ENCODE peak calls at places on chromosomes 11 and 22, in seven cellular contexts. One of them, this sample, is unnamed.
A peak's percentile ranks its signal among the peaks of the same experiment; 100 is the strongest.

GRCh38 chr11:124198852-124199389 is 15.8 kb downstream of the OR10D3 start:
- DNase-seq in AG09309: no peak
- DNase-seq in cardiac muscle cell: no peak
- DNase-seq in adrenal gland: no peak
- DNase-seq in choroid plexus epithelial cell: no peak
- DNase-seq in kidney: no peak
- DNase-seq in bronchial epithelial cell: peak; percentile 5
- DNase-seq in this sample: no peak

GRCh38 chr11:43197357-43197756 is 114.4 kb upstream of the API5 start:
- DNase-seq in cardiac muscle cell: no peak
- DNase-seq in AG09309: no peak
- DNase-seq in choroid plexus epithelial cell: no peak
- DNase-seq in kidney: no peak
- DNase-seq in bronchial epithelial cell: no peak
- DNase-seq in adrenal gland: no peak
- DNase-seq in this sample: no peak

GRCh38 chr11:35003658-35004057 is 87.2 kb downstream of the PDHX start:
- DNase-seq in cardiac muscle cell: no peak
- DNase-seq in AG09309: no peak
- DNase-seq in adrenal gland: no peak
- DNase-seq in bronchial epithelial cell: peak; percentile 47
- DNase-seq in kidney: no peak
- DNase-seq in choroid plexus epithelial cell: no peak
- DNase-seq in this sample: peak; percentile 54

GRCh38 chr11:30830666-30831065 is 244.5 kb upstream of the MPPED2 start:
- DNase-seq in adrenal gland: no peak
- DNase-seq in kidney: no peak
- DNase-seq in cardiac muscle cell: no peak
- DNase-seq in choroid plexus epithelial cell: no peak
- DNase-seq in AG09309: no peak
- DNase-seq in bronchial epithelial cell: no peak
- DNase-seq in this sample: peak; percentile 2

GRCh38 chr11:117822031-117822521 is 2.5 kb downstream of the FXYD2 start:
- DNase-seq in choroid plexus epithelial cell: peak; percentile 46
- DNase-seq in bronchial epithelial cell: no peak
- DNase-seq in adrenal gland: no peak
- DNase-seq in AG09309: no peak
- DNase-seq in cardiac muscle cell: no peak
- DNase-seq in kidney: peak; percentile 90
- DNase-seq in this sample: no peak

GRCh38 chr11:128508785-128509518 is 78.4 kb downstream of the ETS1 start:
- DNase-seq in cardiac muscle cell: no peak
- DNase-seq in AG09309: no peak
- DNase-seq in adrenal gland: no peak
- DNase-seq in bronchial epithelial cell: peak; percentile 65
- DNase-seq in kidney: no peak
- DNase-seq in choroid plexus epithelial cell: peak; percentile 80
- DNase-seq in this sample: peak; percentile 72

GRCh38 chr11:83510530-83511449 is 224.6 kb upstream of the CCDC90B start:
- DNase-seq in bronchial epithelial cell: peak; percentile 2
- DNase-seq in kidney: no peak
- DNase-seq in adrenal gland: no peak
- DNase-seq in cardiac muscle cell: no peak
- DNase-seq in choroid plexus epithelial cell: no peak
- DNase-seq in AG09309: no peak
- DNase-seq in this sample: peak; percentile 2

GRCh38 chr11:88384004-88384677 is 46.6 kb upstream of the CTSC start:
- DNase-seq in cardiac muscle cell: peak; percentile 44
- DNase-seq in choroid plexus epithelial cell: peak; percentile 53
- DNase-seq in bronchial epithelial cell: peak; percentile 78
- DNase-seq in AG09309: no peak
- DNase-seq in adrenal gland: no peak
- DNase-seq in kidney: no peak
- DNase-seq in this sample: peak; percentile 34

GRCh38 chr22:27795053-27795452 is 6.5 kb downstream of the MN1 start:
- DNase-seq in AG09309: no peak
- DNase-seq in choroid plexus epithelial cell: no peak
- DNase-seq in adrenal gland: no peak
- DNase-seq in cardiac muscle cell: no peak
- DNase-seq in kidney: peak; percentile 6
- DNase-seq in bronchial epithelial cell: no peak
- DNase-seq in this sample: no peak

GRCh38 chr22:47282851-47283250 is 520.4 kb downstream of the TBC1D22A start:
- DNase-seq in choroid plexus epithelial cell: no peak
- DNase-seq in adrenal gland: no peak
- DNase-seq in kidney: peak; percentile 46
- DNase-seq in AG09309: no peak
- DNase-seq in bronchial epithelial cell: no peak
- DNase-seq in cardiac muscle cell: no peak
- DNase-seq in this sample: no peak

GRCh38 chr11:18707811-18708340 is 9.3 kb downstream of the TMEM86A start:
- DNase-seq in adrenal gland: no peak
- DNase-seq in bronchial epithelial cell: no peak
- DNase-seq in choroid plexus epithelial cell: no peak
- DNase-seq in cardiac muscle cell: no peak
- DNase-seq in AG09309: no peak
- DNase-seq in kidney: no peak
- DNase-seq in this sample: no peak

GRCh38 chr22:46748948-46749681 is 11.1 kb upstream of the CERK start:
- DNase-seq in adrenal gland: no peak
- DNase-seq in bronchial epithelial cell: peak; percentile 21
- DNase-seq in cardiac muscle cell: peak; percentile 64
- DNase-seq in AG09309: no peak
- DNase-seq in kidney: peak; percentile 79
- DNase-seq in choroid plexus epithelial cell: peak; percentile 65
- DNase-seq in this sample: peak; percentile 74

GRCh38 chr11:46075168-46075567 is 46.1 kb downstream of the PHF21A start:
- DNase-seq in AG09309: no peak
- DNase-seq in choroid plexus epithelial cell: peak; percentile 83
- DNase-seq in kidney: no peak
- DNase-seq in bronchial epithelial cell: peak; percentile 92
- DNase-seq in cardiac muscle cell: peak; percentile 76
- DNase-seq in adrenal gland: no peak
- DNase-seq in this sample: peak; percentile 36

GRCh38 chr22:17926516-17926915 is 97.8 kb downstream of the MICAL3 start:
- DNase-seq in adrenal gland: no peak
- DNase-seq in AG09309: no peak
- DNase-seq in cardiac muscle cell: no peak
- DNase-seq in choroid plexus epithelial cell: no peak
- DNase-seq in bronchial epithelial cell: no peak
- DNase-seq in kidney: no peak
- DNase-seq in this sample: no peak

GRCh38 chr11:87038235-87038960 is 664 bp downstream of the TMEM135 start:
- DNase-seq in choroid plexus epithelial cell: peak; percentile 20
- DNase-seq in bronchial epithelial cell: peak; percentile 4
- DNase-seq in kidney: no peak
- DNase-seq in cardiac muscle cell: no peak
- DNase-seq in AG09309: no peak
- DNase-seq in adrenal gland: no peak
- DNase-seq in this sample: no peak

GRCh38 chr11:65821107-65821506 is 12.7 kb upstream of the SNX32 start:
- DNase-seq in kidney: no peak
- DNase-seq in choroid plexus epithelial cell: no peak
- DNase-seq in adrenal gland: no peak
- DNase-seq in cardiac muscle cell: no peak
- DNase-seq in bronchial epithelial cell: no peak
- DNase-seq in AG09309: no peak
- DNase-seq in this sample: no peak

GRCh38 chr11:88174627-88175003 is 628 bp downstream of the RAB38 start:
- DNase-seq in choroid plexus epithelial cell: peak; percentile 67
- DNase-seq in AG09309: peak; percentile 76
- DNase-seq in adrenal gland: peak; percentile 83
- DNase-seq in bronchial epithelial cell: peak; percentile 88
- DNase-seq in cardiac muscle cell: peak; percentile 81
- DNase-seq in kidney: peak; percentile 87
- DNase-seq in this sample: peak; percentile 74

GRCh38 chr11:76824980-76825725 is 35.6 kb upstream of the ACER3 start:
- DNase-seq in AG09309: no peak
- DNase-seq in kidney: no peak
- DNase-seq in cardiac muscle cell: no peak
- DNase-seq in bronchial epithelial cell: peak; percentile 95
- DNase-seq in choroid plexus epithelial cell: no peak
- DNase-seq in adrenal gland: no peak
- DNase-seq in this sample: no peak

GRCh38 chr11:69656536-69657455 is 15.8 kb downstream of the CCND1 start:
- DNase-seq in kidney: peak; percentile 31
- DNase-seq in bronchial epithelial cell: peak; percentile 71
- DNase-seq in AG09309: no peak
- DNase-seq in choroid plexus epithelial cell: no peak
- DNase-seq in adrenal gland: no peak
- DNase-seq in cardiac muscle cell: no peak
- DNase-seq in this sample: no peak

GRCh38 chr11:2331404-2331803 is 29.6 kb downstream of the TSPAN32 start:
- DNase-seq in cardiac muscle cell: no peak
- DNase-seq in kidney: no peak
- DNase-seq in choroid plexus epithelial cell: no peak
- DNase-seq in bronchial epithelial cell: no peak
- DNase-seq in AG09309: no peak
- DNase-seq in adrenal gland: no peak
- DNase-seq in this sample: no peak

GRCh38 chr22:36881504-36882245 is 20.9 kb downstream of the NCF4 start:
- DNase-seq in AG09309: no peak
- DNase-seq in kidney: no peak
- DNase-seq in cardiac muscle cell: no peak
- DNase-seq in bronchial epithelial cell: no peak
- DNase-seq in adrenal gland: no peak
- DNase-seq in choroid plexus epithelial cell: no peak
- DNase-seq in this sample: no peak

GRCh38 chr11:3046190-3046589 is 11.0 kb downstream of the CARS1 start:
- DNase-seq in cardiac muscle cell: no peak
- DNase-seq in kidney: peak; percentile 60
- DNase-seq in bronchial epithelial cell: no peak
- DNase-seq in choroid plexus epithelial cell: no peak
- DNase-seq in adrenal gland: no peak
- DNase-seq in AG09309: no peak
- DNase-seq in this sample: no peak

GRCh38 chr22:22556995-22557925 is 1.8 kb downstream of the PRAME start:
- DNase-seq in kidney: no peak
- DNase-seq in AG09309: no peak
- DNase-seq in cardiac muscle cell: no peak
- DNase-seq in choroid plexus epithelial cell: no peak
- DNase-seq in bronchial epithelial cell: no peak
- DNase-seq in adrenal gland: no peak
- DNase-seq in this sample: no peak

GRCh38 chr22:22554324-22555284 is 4.5 kb downstream of the PRAME start:
- DNase-seq in choroid plexus epithelial cell: no peak
- DNase-seq in AG09309: no peak
- DNase-seq in cardiac muscle cell: peak; percentile 6
- DNase-seq in adrenal gland: no peak
- DNase-seq in bronchial epithelial cell: no peak
- DNase-seq in kidney: no peak
- DNase-seq in this sample: peak; percentile 3

GRCh38 chr22:22558071-22558971 is 744 bp downstream of the PRAME start:
- DNase-seq in adrenal gland: no peak
- DNase-seq in bronchial epithelial cell: no peak
- DNase-seq in cardiac muscle cell: no peak
- DNase-seq in choroid plexus epithelial cell: no peak
- DNase-seq in AG09309: no peak
- DNase-seq in kidney: no peak
- DNase-seq in this sample: no peak

GRCh38 chr22:22555596-22555995 is 3.5 kb downstream of the PRAME start:
- DNase-seq in adrenal gland: no peak
- DNase-seq in cardiac muscle cell: no peak
- DNase-seq in kidney: no peak
- DNase-seq in choroid plexus epithelial cell: no peak
- DNase-seq in bronchial epithelial cell: no peak
- DNase-seq in AG09309: no peak
- DNase-seq in this sample: no peak

GRCh38 chr22:22556578-22556977 is 2.5 kb downstream of the PRAME start:
- DNase-seq in bronchial epithelial cell: no peak
- DNase-seq in cardiac muscle cell: no peak
- DNase-seq in AG09309: no peak
- DNase-seq in kidney: no peak
- DNase-seq in adrenal gland: no peak
- DNase-seq in choroid plexus epithelial cell: no peak
- DNase-seq in this sample: no peak
- H3K4me3 ChIP-seq in bronchial epithelial cell: no peak overlapping the region
- H3K4me3 ChIP-seq in cardiac muscle cell: no peak overlapping the region
- H3K4me3 ChIP-seq in AG09309: no peak overlapping the region
- H3K4me3 ChIP-seq in kidney: no peak overlapping the region
- H3K4me3 ChIP-seq in adrenal gland: no peak overlapping the region
- H3K4me3 ChIP-seq in choroid plexus epithelial cell: no peak overlapping the region
- H3K4me3 ChIP-seq in this sample: no peak overlapping the region

GRCh38 chr11:92397356-92397755 is 172.7 kb downstream of the FAT3 start:
- DNase-seq in bronchial epithelial cell: no peak
- DNase-seq in cardiac muscle cell: no peak
- DNase-seq in AG09309: no peak
- DNase-seq in choroid plexus epithelial cell: no peak
- DNase-seq in adrenal gland: no peak
- DNase-seq in kidney: no peak
- DNase-seq in this sample: no peak
- TF ChIP-seq CTCF in bronchial epithelial cell: no peak
- TF ChIP-seq CTCF in cardiac muscle cell: no peak
- TF ChIP-seq CTCF in AG09309: no peak
- TF ChIP-seq CTCF in choroid plexus epithelial cell: peak; percentile 6
- TF ChIP-seq CTCF in adrenal gland: no peak
- TF ChIP-seq CTCF in kidney: no peak
- TF ChIP-seq CTCF in this sample: no peak

GRCh38 chr11:6223854-6224253 is 10.6 kb downstream of the FHIP1B start:
- DNase-seq in adrenal gland: no peak
- DNase-seq in choroid plexus epithelial cell: no peak
- DNase-seq in kidney: no peak
- DNase-seq in cardiac muscle cell: no peak
- DNase-seq in AG09309: no peak
- DNase-seq in bronchial epithelial cell: no peak
- DNase-seq in this sample: no peak
- H3K4me3 ChIP-seq in adrenal gland: no peak overlapping the region
- H3K4me3 ChIP-seq in choroid plexus epithelial cell: no peak overlapping the region
- H3K4me3 ChIP-seq in kidney: no peak overlapping the region
- H3K4me3 ChIP-seq in cardiac muscle cell: no peak overlapping the region
- H3K4me3 ChIP-seq in AG09309: no peak overlapping the region
- H3K4me3 ChIP-seq in bronchial epithelial cell: no peak overlapping the region
- H3K4me3 ChIP-seq in this sample: no peak overlapping the region

GRCh38 chr11:10325398-10326079 is 20.7 kb downstream of the ADM start:
- DNase-seq in AG09309: no peak
- DNase-seq in kidney: no peak
- DNase-seq in adrenal gland: no peak
- DNase-seq in choroid plexus epithelial cell: peak; percentile 98
- DNase-seq in bronchial epithelial cell: no peak
- DNase-seq in cardiac muscle cell: peak; percentile 85
- DNase-seq in this sample: peak; percentile 96
- TF ChIP-seq CTCF in AG09309: no peak
- TF ChIP-seq CTCF in kidney: no peak
- TF ChIP-seq CTCF in adrenal gland: no peak
- TF ChIP-seq CTCF in choroid plexus epithelial cell: no peak
- TF ChIP-seq CTCF in bronchial epithelial cell: no peak
- TF ChIP-seq CTCF in cardiac muscle cell: no peak
- TF ChIP-seq CTCF in this sample: no peak

This sample was measured in fibroblast of villous mesenchyme.